ENCODE peak calls at places on chromosomes 12 and 14, in four cellular contexts. K, O, X and C are unnamed samples.
A peak's percentile ranks its signal among the peaks of the same experiment; 100 is the strongest.

GRCh38 chr14:34699873-34700621 is 14.3 kb downstream of the CFL2 start:
- DNase-seq in X (no peak), O (no peak), K (peak; percentile 72), C (no peak)

GRCh38 chr12:45762185-45763110 is 32.9 kb downstream of the ARID2 start:
- DNase-seq in X (peak; percentile 75), K (peak; percentile 19), O (no peak), C (peak; percentile 26)

GRCh38 chr12:3087758-3088157 is 10.6 kb downstream of the TSPAN9 start:
- DNase-seq in X (no peak), K (no peak), O (no peak), C (no peak)

GRCh38 chr14:106141242-106142220 is 615.1 kb downstream of the TMEM121 start:
- DNase-seq in K (no peak), X (peak; percentile 57), O (peak; percentile 43), C (no peak)

GRCh38 chr14:92751819-92752218 is 3.4 kb upstream of the LGMN start:
- DNase-seq in X (no peak), O (no peak), K (no peak), C (no peak)

GRCh38 chr12:12265571-12266388 is 1.1 kb downstream of the LRP6 start:
- DNase-seq in O (no peak), K (no peak), X (no peak), C (peak; percentile 29)

GRCh38 chr12:34186492-34186891 is 164.2 kb downstream of the ALG10 start:
- DNase-seq in X (no peak), K (no peak), O (no peak), C (no peak)

GRCh38 chr12:99907210-99907609 is 77.5 kb downstream of the ANKS1B start:
- DNase-seq in K (no peak), X (no peak), O (no peak), C (no peak)

GRCh38 chr12:53564276-53564675 is 57.0 kb upstream of the NPFF start:
- DNase-seq in X (no peak), K (no peak), O (no peak), C (no peak)

GRCh38 chr12:57813971-57814771 is 4.4 kb downstream of the AVIL start:
- DNase-seq in K (no peak), X (no peak), O (no peak), C (no peak)

GRCh38 chr12:129911437-129912049 is 7.7 kb upstream of the TMEM132D start:
- DNase-seq in X (peak; percentile 79), K (no peak), O (no peak), C (peak; percentile 49)

GRCh38 chr14:96400495-96400894 is 8.6 kb downstream of the AK7 start:
- DNase-seq in X (no peak), K (no peak), O (no peak), C (no peak)

GRCh38 chr14:71855399-71856036 is 76.7 kb upstream of the RGS6 start:
- DNase-seq in O (no peak), X (peak; percentile 87), K (peak; percentile 46), C (peak; percentile 70)

GRCh38 chr12:46389130-46389616 is 16.6 kb upstream of the SLC38A2 start:
- DNase-seq in X (no peak), O (no peak), K (no peak), C (no peak)